ENCODE peak calls at places on chromosome 21, in nine cellular contexts. U is left ventricle myocardium inferior, X is ovary, S is upper lobe of right lung, W is mucosa of descending colon, O is brain microvascular endothelial cell, Q is fibroblast of mammary gland, C is tibial artery, G is pancreas. H is an unnamed sample.

GRCh38 chr21:39050839-39051560 is 132.3 kb downstream of the PSMG1 start:
- DNase-seq in U (no peak), X (no peak), S (no peak), W (no peak), O (no peak), Q (no peak), C (no peak), G (no peak), H (no peak)

GRCh38 chr21:21383126-21383525 is 384.9 kb downstream of the NCAM2 start:
- DNase-seq in U (no peak), X (no peak), S (no peak), W (no peak), O (peak), Q (peak), C (no peak), G (no peak), H (no peak)

GRCh38 chr21:32812035-32812434 is 40.5 kb upstream of the PAXBP1 start:
- DNase-seq in U (peak), X (peak), S (no peak), W (no peak), O (no peak), Q (peak), C (no peak), G (no peak), H (no peak)

GRCh38 chr21:22554690-22555316 is 1556.6 kb downstream of the NCAM2 start:
- DNase-seq in U (no peak), X (no peak), S (no peak), W (no peak), O (no peak), Q (no peak), C (no peak), G (no peak), H (no peak)

GRCh38 chr21:33441489-33442477 is 38.0 kb downstream of the TMEM50B start:
- DNase-seq in U (peak), X (no peak), S (no peak), W (peak), O (peak), Q (peak), C (peak), G (no peak), H (peak)

GRCh38 chr21:41025057-41025390 is 142.9 kb upstream of the BACE2 start:
- DNase-seq in U (no peak), X (no peak), S (no peak), W (no peak), O (no peak), Q (no peak), C (no peak), G (no peak), H (no peak)

GRCh38 chr21:17560377-17560776 is 47.5 kb downstream of the CXADR start:
- DNase-seq in U (no peak), X (no peak), S (no peak), W (no peak), O (no peak), Q (no peak), C (no peak), G (no peak), H (no peak)

GRCh38 chr21:15804247-15804985 is 74.6 kb downstream of the USP25 start:
- DNase-seq in U (no peak), X (no peak), S (no peak), W (no peak), O (no peak), Q (no peak), C (no peak), G (no peak), H (no peak)

GRCh38 chr21:37367758-37368535 is 1.4 kb downstream of the DYRK1A start:
- DNase-seq in U (peak), X (peak), S (peak), W (peak), O (peak), Q (peak), C (peak), G (peak), H (no peak)

GRCh38 chr21:38944903-38945302 is 139.2 kb downstream of the ETS2 start:
- DNase-seq in U (no peak), X (no peak), S (no peak), W (no peak), O (no peak), Q (no peak), C (no peak), G (no peak), H (no peak)

GRCh38 chr21:15775981-15776380 is 46.2 kb downstream of the USP25 start:
- DNase-seq in U (no peak), X (no peak), S (no peak), W (no peak), O (peak), Q (peak), C (no peak), G (no peak), H (peak)

GRCh38 chr21:17688912-17689874 is 76.5 kb upstream of the BTG3 start:
- DNase-seq in U (peak), X (peak), S (no peak), W (peak), O (peak), Q (no peak), C (no peak), G (peak), H (peak)

GRCh38 chr21:37383784-37384311 is 17.3 kb downstream of the DYRK1A start:
- DNase-seq in U (no peak), X (no peak), S (no peak), W (no peak), O (no peak), Q (no peak), C (no peak), G (no peak), H (no peak)

GRCh38 chr21:18832950-18833349 is 429.4 kb upstream of the TMPRSS15 start:
- DNase-seq in U (no peak), X (no peak), S (no peak), W (no peak), O (peak), Q (no peak), C (no peak), G (no peak), H (peak)

GRCh38 chr21:16279658-16280581 is 550.1 kb downstream of the USP25 start:
- DNase-seq in U (peak), X (peak), S (no peak), W (no peak), O (peak), Q (peak), C (no peak), G (no peak), H (peak)

GRCh38 chr21:21664871-21665270 is 666.7 kb downstream of the NCAM2 start:
- DNase-seq in U (no peak), X (no peak), S (no peak), W (no peak), O (no peak), Q (peak), C (no peak), G (no peak), H (no peak)

GRCh38 chr21:8988696-8989095 is 1532.7 kb upstream of the TPTE start:
- DNase-seq in U (no peak), X (no peak), S (no peak), W (no peak), O (no peak), Q (no peak), C (no peak), G (no peak), H (no peak)

GRCh38 chr21:30268608-30269197 is 14.0 kb downstream of the KRTAP24-1 start:
- DNase-seq in U (no peak), X (no peak), S (no peak), W (no peak), O (no peak), Q (peak), C (no peak), G (no peak), H (no peak)

GRCh38 chr21:31503939-31504338 is 155.6 kb upstream of the SOD1 start:
- DNase-seq in U (no peak), X (no peak), S (no peak), W (no peak), O (no peak), Q (no peak), C (no peak), G (no peak), H (no peak)

GRCh38 chr21:31335957-31336738 is 7.9 kb downstream of the TIAM1 start:
- DNase-seq in U (no peak), X (no peak), S (no peak), W (no peak), O (peak), Q (peak), C (no peak), G (no peak), H (peak)

GRCh38 chr21:37627074-37627473 is 260.5 kb downstream of the DYRK1A start:
- DNase-seq in U (no peak), X (no peak), S (no peak), W (no peak), O (no peak), Q (no peak), C (no peak), G (no peak), H (no peak)

GRCh38 chr21:37710555-37711293 is 205.5 kb downstream of the KCNJ6 start:
- DNase-seq in U (no peak), X (no peak), S (no peak), W (no peak), O (peak), Q (no peak), C (peak), G (no peak), H (no peak)

GRCh38 chr21:40054403-40054802 is 187.2 kb downstream of the PCP4 start:
- DNase-seq in U (no peak), X (no peak), S (peak), W (peak), O (no peak), Q (no peak), C (peak), G (peak), H (peak)

GRCh38 chr21:32818411-32818810 is 46.9 kb upstream of the PAXBP1 start:
- DNase-seq in U (no peak), X (peak), S (no peak), W (no peak), O (no peak), Q (no peak), C (no peak), G (no peak), H (no peak)

GRCh38 chr21:39472211-39472610 is 20.4 kb downstream of the SH3BGR start:
- DNase-seq in U (no peak), X (no peak), S (no peak), W (no peak), O (no peak), Q (no peak), C (no peak), G (no peak), H (no peak)

GRCh38 chr21:37165606-37166005 is 92.6 kb downstream of the TTC3 start:
- DNase-seq in U (no peak), X (no peak), S (no peak), W (no peak), O (no peak), Q (no peak), C (no peak), G (no peak), H (no peak)

GRCh38 chr21:32705139-32705538 is 22.7 kb downstream of the SYNJ1 start:
- DNase-seq in U (no peak), X (no peak), S (no peak), W (no peak), O (no peak), Q (no peak), C (no peak), G (no peak), H (no peak)

GRCh38 chr21:34029724-34030528 is 43.5 kb upstream of the MRPS6 start:
- DNase-seq in U (no peak), X (no peak), S (no peak), W (no peak), O (peak), Q (peak), C (no peak), G (no peak), H (no peak)

GRCh38 chr21:21734088-21734487 is 735.9 kb downstream of the NCAM2 start:
- DNase-seq in U (no peak), X (no peak), S (no peak), W (no peak), O (no peak), Q (no peak), C (no peak), G (no peak), H (no peak)

GRCh38 chr21:39189857-39190604 is 6.8 kb upstream of the PSMG1 start:
- DNase-seq in U (no peak), X (no peak), S (no peak), W (no peak), O (peak), Q (peak), C (no peak), G (no peak), H (no peak)

GRCh38 chr21:30714946-30715345 is 3.6 kb downstream of the KRTAP21-3 start:
- DNase-seq in U (no peak), X (no peak), S (no peak), W (no peak), O (no peak), Q (no peak), C (no peak), G (no peak), H (no peak)

GRCh38 chr21:45012661-45013270 is 61.6 kb upstream of the ADARB1 start:
- DNase-seq in U (no peak), X (peak), S (peak), W (peak), O (no peak), Q (no peak), C (no peak), G (no peak), H (no peak)
- H3K4me3 ChIP-seq in U (no peak), X (no peak), S (no peak), W (no peak), O (no peak), Q (no peak), C (no peak), G (no peak), H (no peak)

GRCh38 chr21:42818328-42818749 is 61.0 kb downstream of the WDR4 start:
- DNase-seq in U (peak), X (peak), S (peak), W (peak), O (peak), Q (peak), C (peak), G (no peak), H (no peak)

GRCh38 chr21:42819861-42820512 is 59.4 kb downstream of the WDR4 start:
- DNase-seq in U (no peak), X (no peak), S (no peak), W (no peak), O (no peak), Q (no peak), C (no peak), G (no peak), H (no peak)

GRCh38 chr21:42815217-42815616 is 64.1 kb downstream of the WDR4 start:
- DNase-seq in U (no peak), X (no peak), S (no peak), W (no peak), O (no peak), Q (no peak), C (no peak), G (no peak), H (no peak)

GRCh38 chr21:42820513-42821465 is 58.5 kb downstream of the WDR4 start:
- DNase-seq in U (no peak), X (no peak), S (no peak), W (no peak), O (no peak), Q (no peak), C (no peak), G (no peak), H (no peak)
- TF ChIP-seq CTCF in U (no peak), X (no peak), S (no peak), W (no peak), O (no peak), Q (no peak), C (no peak), G (no peak), H (no peak)

GRCh38 chr21:36068748-36069398 is 951 bp upstream of the CBR1 start:
- DNase-seq in U (no peak), X (no peak), S (no peak), W (no peak), O (no peak), Q (no peak), C (no peak), G (no peak), H (no peak)
- H3K4me3 ChIP-seq in U (no peak), X (no peak), S (no peak), W (no peak), O (no peak), Q (no peak), C (no peak), G (no peak), H (no peak)

GRCh38 chr21:45542242-45542666 is at the start of gene SLC19A1:
- DNase-seq in U (peak), X (peak), S (peak), W (peak), O (no peak), Q (peak), C (peak), G (peak), H (no peak)
- TF ChIP-seq CTCF in U (peak), X (peak), S (peak), W (peak), O (peak), Q (no peak), C (peak), G (no peak), H (peak)

GRCh38 chr21:14452842-14453241 is 69.9 kb upstream of the HSPA13 start:
- DNase-seq in U (no peak), X (no peak), S (no peak), W (no peak), O (no peak), Q (no peak), C (no peak), G (no peak), H (no peak)
- H3K4me3 ChIP-seq in U (no peak), X (no peak), S (no peak), W (no peak), O (no peak), Q (no peak), C (no peak), G (no peak), H (no peak)

GRCh38 chr21:27258756-27259429 is 292.0 kb upstream of the ADAMTS5 start:
- DNase-seq in U (no peak), X (peak), S (no peak), W (no peak), O (no peak), Q (no peak), C (no peak), G (no peak), H (no peak)

GRCh38 chr21:27260728-27261127 is 293.8 kb upstream of the ADAMTS5 start:
- DNase-seq in U (no peak), X (no peak), S (no peak), W (no peak), O (no peak), Q (no peak), C (no peak), G (no peak), H (no peak)

GRCh38 chr21:27261676-27262075 is 294.8 kb upstream of the ADAMTS5 start:
- DNase-seq in U (no peak), X (no peak), S (no peak), W (no peak), O (no peak), Q (no peak), C (no peak), G (no peak), H (no peak)

GRCh38 chr21:27258222-27258621 is 291.3 kb upstream of the ADAMTS5 start:
- DNase-seq in U (no peak), X (no peak), S (no peak), W (no peak), O (no peak), Q (peak), C (no peak), G (no peak), H (no peak)
- TF ChIP-seq CTCF in U (no peak), X (no peak), S (no peak), W (no peak), O (no peak), Q (no peak), C (no peak), G (no peak), H (no peak)

DNA sequence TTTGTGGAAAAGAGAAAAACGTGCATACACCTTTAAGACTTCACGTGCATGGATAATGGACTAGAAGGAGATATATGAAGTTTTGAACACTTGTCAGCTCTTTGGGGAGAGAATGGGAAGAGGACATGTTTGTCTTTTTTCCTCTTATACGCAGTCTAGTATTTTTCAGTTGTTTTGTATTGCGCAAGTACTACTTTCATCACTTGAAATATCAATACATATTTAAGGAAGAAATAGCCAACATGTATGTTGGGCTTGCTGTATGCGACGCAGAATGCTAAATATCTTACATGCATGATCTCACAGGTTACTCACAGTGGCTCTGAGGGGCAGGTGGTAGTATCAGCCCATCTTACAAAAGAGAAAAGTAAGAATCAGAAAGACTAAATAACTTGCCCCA is 176.5 kb upstream of the RUNX1 start:
- DNase-seq in U (no peak), X (no peak), S (no peak), W (no peak), O (no peak), Q (no peak), C (no peak), G (no peak), H (no peak)
- H3K4me3 ChIP-seq in U (no peak), X (no peak), S (no peak), W (no peak), O (no peak), Q (no peak), C (no peak), G (no peak), H (no peak)

GRCh38 chr21:44800971-44801467 is 601 bp downstream of the UBE2G2 start:
- DNase-seq in U (no peak), X (no peak), S (no peak), W (no peak), O (no peak), Q (peak), C (no peak), G (no peak), H (no peak)
- TF ChIP-seq CTCF in U (peak), X (no peak), S (peak), W (no peak), O (peak), Q (peak), C (peak), G (no peak), H (peak)

GRCh38 chr21:28856588-28857250 is 136.0 kb downstream of the LTN1 start:
- DNase-seq in U (no peak), X (no peak), S (no peak), W (no peak), O (no peak), Q (no peak), C (no peak), G (no peak), H (no peak)
- H3K4me3 ChIP-seq in U (no peak), X (no peak), S (no peak), W (no peak), O (no peak), Q (no peak), C (no peak), G (no peak), H (no peak)

DNA sequence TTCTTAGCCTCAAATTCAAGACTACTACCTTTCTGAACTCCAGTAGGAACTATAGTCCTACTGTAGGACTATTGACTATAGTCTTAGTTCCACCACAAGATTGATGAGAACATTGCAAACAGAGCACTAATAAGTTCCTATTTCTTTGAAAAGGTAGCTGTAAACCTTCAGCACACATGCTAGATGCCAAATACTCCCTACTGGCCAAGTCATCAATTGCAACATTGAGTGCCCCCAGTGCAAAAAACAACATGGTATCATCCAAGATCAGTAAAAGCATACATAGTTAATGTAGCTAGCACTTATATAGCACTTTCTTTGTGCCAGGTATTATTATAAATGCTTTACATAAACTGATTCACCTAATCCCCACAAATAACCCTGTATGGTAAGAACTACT is 99.8 kb downstream of the MRPL39 start:
- DNase-seq in U (no peak), X (no peak), S (no peak), W (no peak), O (no peak), Q (peak), C (no peak), G (no peak), H (no peak)
- TF ChIP-seq CTCF in U (no peak), X (no peak), S (no peak), W (no peak), O (peak), Q (peak), C (no peak), G (no peak), H (no peak)

H was measured in astrocyte of the cerebellum.